ENCODE peak calls at places on chromosomes 13 and 19, in six cellular contexts. F is HCT116, O is K562, Z is SK-N-SH, N is HepG2, D is H1. J is an unnamed sample.
A peak's percentile ranks its signal among the peaks of the same experiment; 100 is the strongest.

GRCh38 chr13:44573071-44573470 is 3.1 kb downstream of the TSC22D1 start:
- DNase-seq in N (no peak), D (no peak), F (no peak), Z (no peak), O (no peak), J (no peak)

GRCh38 chr13:52830946-52831345 is 17.5 kb downstream of the PCDH8 start:
- DNase-seq in D (no peak), O (no peak), Z (no peak), N (no peak), F (no peak), J (no peak)

GRCh38 chr19:16370671-16371391 is 46.2 kb downstream of the KLF2 start:
- DNase-seq in Z (no peak), N (no peak), D (no peak), O (no peak), F (no peak), J (no peak)

GRCh38 chr19:15913830-15914229 is 16.0 kb upstream of the CYP4F2 start:
- DNase-seq in N (no peak), O (no peak), D (no peak), Z (no peak), F (no peak), J (no peak)

GRCh38 chr19:44876930-44877530 is 14.0 kb upstream of the TOMM40 start:
- DNase-seq in Z (no peak), D (no peak), F (no peak), N (no peak), O (no peak), J (no peak)

GRCh38 chr13:106649495-106649894 is 81.6 kb upstream of the ARGLU1 start:
- DNase-seq in D (no peak), F (no peak), N (no peak), Z (no peak), O (no peak), J (no peak)

GRCh38 chr19:48745208-48745995 is 1.3 kb downstream of the IZUMO1 start:
- DNase-seq in N (peak; percentile 51), Z (peak; percentile 78), D (peak; percentile 72), O (peak; percentile 63), F (no peak), J (peak; percentile 69)

GRCh38 chr19:38251564-38252051 is 4.6 kb downstream of the PPP1R14A start:
- DNase-seq in Z (no peak), D (no peak), F (no peak), N (no peak), O (no peak), J (no peak)

GRCh38 chr13:112972867-112973576 is 4.0 kb downstream of the MCF2L start:
- DNase-seq in F (no peak), D (no peak), Z (no peak), N (no peak), O (no peak), J (no peak)

GRCh38 chr19:56866563-56866962 is 26.0 kb upstream of the PEG3 start:
- DNase-seq in D (no peak), Z (peak; percentile 17), O (no peak), F (no peak), N (no peak), J (no peak)

GRCh38 chr13:45827318-45827717 is 24.2 kb downstream of the SIAH3 start:
- DNase-seq in N (no peak), O (no peak), D (peak; percentile 14), F (no peak), Z (no peak), J (no peak)

GRCh38 chr13:84433024-84433423 is 550.8 kb upstream of the SLITRK1 start:
- DNase-seq in N (no peak), D (no peak), O (no peak), F (no peak), Z (no peak), J (no peak)

GRCh38 chr13:35881360-35881759 is 249.8 kb downstream of the DCLK1 start:
- DNase-seq in Z (no peak), O (no peak), D (no peak), N (no peak), F (no peak), J (peak; percentile 51)

GRCh38 chr19:1027953-1028902 is 1.8 kb downstream of the CNN2 start:
- DNase-seq in F (peak; percentile 52), D (peak; percentile 77), O (peak; percentile 82), N (peak; percentile 83), Z (peak; percentile 86), J (peak; percentile 85)

GRCh38 chr19:46955114-46955812 is 64.4 kb upstream of the NPAS1 start:
- DNase-seq in O (peak; percentile 38), N (peak; percentile 27), Z (no peak), F (no peak), D (no peak), J (no peak)

GRCh38 chr13:48264052-48264451 is 31.0 kb downstream of the ITM2B start:
- DNase-seq in Z (no peak), N (no peak), O (no peak), D (no peak), F (no peak), J (no peak)

GRCh38 chr13:36370108-36370429 is 23.9 kb upstream of the SPART start:
- DNase-seq in N (no peak), Z (no peak), O (no peak), F (no peak), D (no peak), J (no peak)

GRCh38 chr13:49635599-49636433 is 7.5 kb downstream of the ARL11 start:
- DNase-seq in F (no peak), D (peak; percentile 58), Z (no peak), N (peak; percentile 32), O (no peak), J (peak; percentile 49)

GRCh38 chr19:4367336-4367723 is 24.0 kb downstream of the MPND start:
- DNase-seq in N (no peak), F (no peak), Z (no peak), O (no peak), D (peak; percentile 38), J (no peak)

GRCh38 chr13:94080527-94080926 is 399.0 kb downstream of the DCT start:
- DNase-seq in Z (no peak), O (no peak), D (no peak), N (no peak), F (no peak), J (no peak)

GRCh38 chr19:38019427-38019724 is 112.4 kb downstream of the SIPA1L3 start:
- DNase-seq in N (no peak), Z (no peak), F (no peak), O (no peak), D (no peak), J (no peak)

GRCh38 chr13:24625324-24625723 is 54.9 kb upstream of the ATP12A start:
- DNase-seq in D (no peak), O (no peak), Z (no peak), F (no peak), N (no peak), J (no peak)

GRCh38 chr19:13761423-13761822 is 2.9 kb upstream of the MRI1 start:
- DNase-seq in O (no peak), N (no peak), D (no peak), F (no peak), Z (no peak), J (no peak)

GRCh38 chr19:14072535-14073231 is at the start of gene MISP3:
- DNase-seq in O (peak; percentile 62), Z (peak; percentile 46), D (no peak), F (no peak), N (no peak), J (no peak)

GRCh38 chr19:14114854-14115253 is 2.7 kb downstream of the PRKACA start:
- DNase-seq in D (peak; percentile 85), N (no peak), F (no peak), Z (peak; percentile 60), O (peak; percentile 41), J (peak; percentile 47)

GRCh38 chr13:45615501-45616101 is at the start of gene ERICH6B:
- DNase-seq in F (no peak), O (no peak), N (no peak), Z (no peak), D (peak; percentile 67), J (no peak)

GRCh38 chr19:11373166-11373884 is 1.1 kb upstream of the SWSAP1 start:
- DNase-seq in D (no peak), Z (peak; percentile 86), O (no peak), F (no peak), N (no peak), J (peak; percentile 37)
- TF ChIP-seq JUND in D (no peak), Z (no peak), O (no peak), F (no peak), N (no peak), J (no peak)

DNA sequence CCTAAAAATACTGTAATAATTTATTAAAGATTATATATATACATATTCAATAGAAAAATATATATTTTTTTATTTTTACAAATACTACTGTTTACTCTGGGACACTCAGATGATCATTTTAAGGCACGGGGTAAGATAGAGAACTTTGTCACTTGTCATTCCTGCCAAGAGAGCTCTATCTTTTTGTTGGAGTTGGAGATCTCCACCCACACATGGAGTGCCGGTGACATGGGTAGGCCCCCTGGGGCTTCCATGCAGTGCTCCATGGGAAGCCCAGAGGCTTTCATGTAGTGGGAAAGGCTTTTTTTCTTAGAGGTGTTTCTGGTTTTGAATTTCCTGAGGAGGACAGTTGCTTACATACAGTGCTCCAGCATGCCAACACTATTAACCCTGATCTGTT is 81.4 kb downstream of the LMO7 start:
- DNase-seq in D (no peak), N (no peak), O (no peak), F (no peak), Z (no peak), J (no peak)
- TF ChIP-seq JUND in D (no peak), N (no peak), O (no peak), F (no peak), Z (no peak), J (no peak)

GRCh38 chr13:99436013-99436412 is 65.3 kb upstream of the TM9SF2 start:
- DNase-seq in Z (no peak), D (no peak), O (no peak), N (peak; percentile 11), F (no peak), J (no peak)

GRCh38 chr13:99433543-99434075 is 67.7 kb upstream of the TM9SF2 start:
- DNase-seq in N (no peak), O (no peak), D (no peak), Z (no peak), F (no peak), J (no peak)

GRCh38 chr13:99435116-99435515 is 66.2 kb upstream of the TM9SF2 start:
- DNase-seq in N (no peak), F (no peak), O (no peak), Z (no peak), D (no peak), J (no peak)

GRCh38 chr13:99432637-99433542 is 68.4 kb upstream of the TM9SF2 start:
- DNase-seq in N (peak; percentile 84), F (peak; percentile 36), D (no peak), O (no peak), Z (no peak), J (no peak)

DNA sequence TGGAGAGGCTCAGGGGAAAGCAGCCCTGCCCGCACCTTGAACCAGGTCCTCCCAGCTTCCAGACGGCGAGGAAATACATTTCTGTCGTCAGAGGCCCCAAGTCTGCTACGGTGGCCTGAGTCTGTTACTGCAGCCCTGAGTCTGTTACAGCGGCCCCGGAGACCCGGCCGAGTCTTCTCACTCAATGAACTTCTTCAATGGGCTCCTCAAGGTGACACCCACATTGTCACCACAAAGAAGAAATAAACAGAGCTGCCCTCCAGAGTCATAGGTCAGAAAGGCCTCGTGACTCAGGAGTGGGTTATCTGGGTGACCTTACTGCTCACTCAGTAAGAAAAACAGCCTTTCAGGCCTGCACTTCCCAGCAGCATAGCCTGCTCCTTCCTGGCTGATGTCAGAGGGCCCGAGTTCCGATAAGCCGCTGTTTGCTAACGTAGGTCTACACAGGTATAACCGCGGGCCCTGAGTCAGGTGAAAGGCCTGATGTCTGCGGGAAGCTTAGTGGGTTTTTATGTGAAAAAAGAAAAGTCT is 66.9 kb upstream of the TM9SF2 start:
- DNase-seq in O (peak; percentile 68), D (no peak), F (no peak), Z (no peak), N (peak; percentile 17), J (no peak)
- TF ChIP-seq JUND in O (peak; percentile 81), D (no peak), F (no peak), Z (no peak), N (no peak), J (no peak)

GRCh38 chr19:18306903-18307681 is 15.8 kb downstream of the LSM4 start:
- DNase-seq in D (no peak), O (no peak), N (no peak), F (no peak), Z (peak; percentile 11), J (no peak)
- TF ChIP-seq JUND in D (no peak), O (no peak), N (no peak), F (no peak), Z (no peak), J (no peak)

J was measured in T47D.